ENCODE peak calls at places on chromosomes 5 and 9, in eight cellular contexts. Y is stimulated activated CD8-positive, alpha-beta memory T cell treated with anti-CD3 and anti-CD28 coated beads, Interleukin-4, amount 100 ng/mL, for 1 hour; O is NCI-H1417; Q is heart left ventricle; K is SK-N-MC; U is mesothelial cell of epicardium; X is GM13977; T is activated T-cell treated with anti-CD3 and anti-CD28 coated beads, Interleukin-2, amount 50 U/mL, for 4 hours. I is an unnamed sample.

GRCh38 chr5:57412010-57412409 is 70.6 kb downstream of the ACTBL2 start:
- DNase-seq in Y (no peak), O (no peak), Q (no peak), K (no peak), U (no peak), X (no peak), T (no peak), I (peak; percentile 80)

GRCh38 chr9:126526218-126527108 is 87.3 kb upstream of the LMX1B start:
- DNase-seq in Y (no peak), O (no peak), Q (no peak), K (no peak), U (no peak), X (no peak), T (no peak), I (no peak)

GRCh38 chr5:140252470-140253126 is 50.3 kb downstream of the PFDN1 start:
- DNase-seq in Y (no peak), O (peak; percentile 1), Q (no peak), K (no peak), U (no peak), X (no peak), T (no peak), I (no peak)

GRCh38 chr9:76155361-76155760 is 238.9 kb downstream of the RFK start:
- DNase-seq in Y (no peak), O (no peak), Q (no peak), K (no peak), U (no peak), X (no peak), T (no peak), I (no peak)

GRCh38 chr9:137589441-137590122 is 730 bp downstream of the ZMYND19 start:
- DNase-seq in Y (no peak), O (peak; percentile 36), Q (no peak), K (no peak), U (no peak), X (no peak), T (no peak), I (peak; percentile 26)

GRCh38 chr9:82020341-82020740 is 31.8 kb downstream of the SPATA31D1 start:
- DNase-seq in Y (no peak), O (no peak), Q (no peak), K (no peak), U (no peak), X (no peak), T (no peak), I (no peak)

GRCh38 chr9:114371343-114371985 is 16.3 kb downstream of the AKNA start:
- DNase-seq in Y (no peak), O (no peak), Q (no peak), K (no peak), U (no peak), X (no peak), T (no peak), I (no peak)

GRCh38 chr5:163525096-163525495 is 19.7 kb downstream of the MAT2B start:
- DNase-seq in Y (no peak), O (no peak), Q (no peak), K (no peak), U (no peak), X (no peak), T (no peak), I (no peak)

GRCh38 chr9:93456504-93456903 is 3.1 kb upstream of the FAM120AOS start:
- DNase-seq in Y (no peak), O (no peak), Q (no peak), K (no peak), U (no peak), X (no peak), T (no peak), I (no peak)

GRCh38 chr5:141747646-141748229 is 65.7 kb upstream of the ARAP3 start:
- DNase-seq in Y (no peak), O (peak; percentile 40), Q (no peak), K (no peak), U (no peak), X (peak; percentile 53), T (no peak), I (no peak)

I was measured in choroid plexus epithelial cell.